ENCODE peak calls at places on chromosome 7, in four cellular contexts. J, R, O and S are unnamed samples.

GRCh38 chr7:94149776-94150545 is 145.8 kb upstream of the BET1 start:
- DNase-seq in J (no peak), R (no peak), O (no peak), S (no peak)

GRCh38 chr7:114302858-114303257 is 111.8 kb upstream of the FOXP2 start:
- DNase-seq in J (no peak), R (no peak), O (no peak), S (no peak)

GRCh38 chr7:18607025-18607424 is 111.5 kb downstream of the HDAC9 start:
- DNase-seq in J (no peak), R (no peak), O (no peak), S (no peak)

GRCh38 chr7:32427769-32428291 is 62.4 kb downstream of the LSM5 start:
- DNase-seq in J (peak; percentile 61), R (no peak), O (no peak), S (peak; percentile 47)

GRCh38 chr7:68706291-68706690 is 892.0 kb upstream of the AUTS2 start:
- DNase-seq in J (no peak), R (no peak), O (no peak), S (peak; percentile 43)

GRCh38 chr7:118111347-118111746 is 72.6 kb upstream of the LSM8 start:
- DNase-seq in J (no peak), R (no peak), O (no peak), S (no peak)

GRCh38 chr7:142434666-142435174 is 176.9 kb upstream of the PRSS58 start:
- DNase-seq in J (no peak), R (no peak), O (no peak), S (no peak)

GRCh38 chr7:142002179-142002578 is 6.5 kb downstream of the MGAM start:
- DNase-seq in J (no peak), R (no peak), O (no peak), S (no peak)

GRCh38 chr7:14973712-14974428 is 71.3 kb upstream of the DGKB start:
- DNase-seq in J (no peak), R (no peak), O (no peak), S (no peak)

GRCh38 chr7:143380264-143380645 is 890 bp upstream of the ZYX start:
- DNase-seq in J (peak; percentile 90), R (peak; percentile 92), O (peak; percentile 22), S (peak; percentile 83)

GRCh38 chr7:26789481-26790175 is 74.8 kb downstream of the SKAP2 start:
- DNase-seq in J (no peak), R (no peak), O (no peak), S (no peak)

GRCh38 chr7:139118234-139118802 is 8.8 kb upstream of the ZC3HAV1 start:
- DNase-seq in J (no peak), R (no peak), O (no peak), S (peak; percentile 38)

GRCh38 chr7:1858435-1859265 is 188.6 kb downstream of the ELFN1 start:
- DNase-seq in J (peak; percentile 31), R (no peak), O (no peak), S (no peak)

GRCh38 chr7:43558071-43558470 is 24.8 kb upstream of the STK17A start:
- DNase-seq in J (no peak), R (no peak), O (no peak), S (no peak)

GRCh38 chr7:115775981-115776380 is 254.6 kb downstream of the TFEC start:
- DNase-seq in J (no peak), R (no peak), O (no peak), S (no peak)

DNA sequence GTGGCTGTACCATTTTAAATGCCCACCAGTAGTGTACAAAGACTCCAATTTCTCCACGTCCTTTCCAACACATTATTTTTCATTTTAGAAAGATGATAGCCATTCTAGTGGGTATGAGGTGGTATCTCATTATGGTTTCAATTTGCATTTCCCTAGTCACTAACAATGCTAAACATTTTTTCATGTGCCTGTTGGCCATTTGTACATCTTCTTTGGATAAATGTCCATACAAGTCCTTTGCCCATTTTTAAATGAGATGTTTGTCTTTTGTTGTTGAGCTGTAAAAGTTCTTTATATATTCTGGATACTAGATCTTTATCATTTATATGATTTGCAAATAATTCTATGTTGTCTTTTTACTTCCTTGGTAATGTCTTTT is 18.9 kb upstream of the BPGM start:
- DNase-seq in J (no peak), R (no peak), O (no peak), S (no peak)
- TF ChIP-seq POLR2A in J (no peak), R (no peak), O (no peak), S (no peak)

GRCh38 chr7:74656421-74656910 is 1.1 kb upstream of the GTF2I start:
- DNase-seq in J (peak; percentile 79), R (peak; percentile 39), O (no peak), S (peak; percentile 29)

GRCh38 chr7:74656911-74657691 is 417 bp upstream of the GTF2I start:
- DNase-seq in J (peak; percentile 99), R (peak; percentile 97), O (peak; percentile 90), S (peak; percentile 97)

GRCh38 chr7:74657692-74658170 is at the start of gene GTF2I:
- DNase-seq in J (no peak), R (no peak), O (no peak), S (peak; percentile 27)

GRCh38 chr7:74655785-74656420 is 1.6 kb upstream of the GTF2I start:
- DNase-seq in J (no peak), R (no peak), O (no peak), S (no peak)

DNA sequence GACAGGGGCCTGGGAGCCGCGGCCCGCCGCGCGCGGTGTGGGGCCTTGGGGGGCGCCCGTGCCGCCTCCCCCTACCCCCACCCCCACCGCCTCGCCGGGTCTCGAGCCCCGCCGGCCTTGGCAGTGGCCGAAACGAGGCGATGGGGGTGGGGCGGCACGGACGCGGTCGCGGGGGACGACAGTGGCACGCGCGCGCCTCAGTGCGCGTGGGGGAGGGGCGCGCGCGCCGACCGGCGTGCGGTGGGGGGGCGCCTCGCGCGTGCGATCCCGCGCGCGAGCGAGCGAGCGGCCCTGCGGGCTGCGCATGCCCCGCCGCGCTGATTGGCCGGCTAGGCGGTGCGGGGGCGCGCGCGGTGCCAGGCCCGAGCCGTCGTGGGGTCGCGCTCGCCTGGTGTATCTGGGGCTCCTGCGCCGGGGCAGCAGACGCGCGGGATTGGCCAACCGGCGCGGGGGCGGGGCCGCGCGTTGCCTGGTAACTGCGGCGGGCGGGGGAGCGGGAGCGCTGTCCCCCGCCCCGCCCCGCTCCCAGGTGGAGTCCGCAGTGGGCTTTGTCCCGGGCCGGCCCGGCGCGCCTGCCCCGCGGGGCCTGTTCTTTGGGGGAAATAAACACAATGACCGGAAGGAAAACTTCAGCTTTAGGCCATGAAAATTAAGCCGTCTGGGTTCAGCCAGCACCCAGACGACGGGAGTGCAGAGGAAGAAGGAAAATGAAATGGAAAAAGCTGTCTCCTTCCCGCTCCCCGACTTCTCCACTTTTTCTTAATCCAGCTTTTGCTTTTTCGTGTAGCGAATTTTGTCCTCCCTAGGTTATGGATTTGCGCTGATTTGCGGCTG is 870 bp downstream of the GTF2I start:
- DNase-seq in J (peak; percentile 97), R (peak; percentile 88), O (peak; percentile 35), S (peak; percentile 93)
- TF ChIP-seq POLR2A in J (peak; percentile 41), R (peak; percentile 63), O (no peak), S (peak; percentile 40)

GRCh38 chr7:12719141-12719919 is 31.9 kb downstream of the ARL4A start:
- DNase-seq in J (no peak), R (no peak), O (no peak), S (peak; percentile 40)
- TF ChIP-seq POLR2A in J (no peak), R (no peak), O (no peak), S (no peak)

GRCh38 chr7:8259586-8260222 is 2.3 kb downstream of the ICA1 start:
- DNase-seq in J (no peak), R (no peak), O (no peak), S (no peak)

GRCh38 chr7:8263048-8263447 is 1.1 kb upstream of the ICA1 start:
- DNase-seq in J (no peak), R (no peak), O (no peak), S (no peak)

GRCh38 chr7:8258734-8259133 is 3.2 kb downstream of the ICA1 start:
- DNase-seq in J (no peak), R (no peak), O (no peak), S (no peak)

GRCh38 chr7:8260871-8261707 is 878 bp downstream of the ICA1 start:
- DNase-seq in J (peak; percentile 54), R (peak; percentile 22), O (no peak), S (peak; percentile 35)

GRCh38 chr7:8261711-8262695 is at the start of gene ICA1:
- DNase-seq in J (peak; percentile 53), R (peak; percentile 24), O (no peak), S (peak; percentile 62)
- TF ChIP-seq POLR2A in J (peak; percentile 53), R (peak; percentile 41), O (no peak), S (no peak)

DNA sequence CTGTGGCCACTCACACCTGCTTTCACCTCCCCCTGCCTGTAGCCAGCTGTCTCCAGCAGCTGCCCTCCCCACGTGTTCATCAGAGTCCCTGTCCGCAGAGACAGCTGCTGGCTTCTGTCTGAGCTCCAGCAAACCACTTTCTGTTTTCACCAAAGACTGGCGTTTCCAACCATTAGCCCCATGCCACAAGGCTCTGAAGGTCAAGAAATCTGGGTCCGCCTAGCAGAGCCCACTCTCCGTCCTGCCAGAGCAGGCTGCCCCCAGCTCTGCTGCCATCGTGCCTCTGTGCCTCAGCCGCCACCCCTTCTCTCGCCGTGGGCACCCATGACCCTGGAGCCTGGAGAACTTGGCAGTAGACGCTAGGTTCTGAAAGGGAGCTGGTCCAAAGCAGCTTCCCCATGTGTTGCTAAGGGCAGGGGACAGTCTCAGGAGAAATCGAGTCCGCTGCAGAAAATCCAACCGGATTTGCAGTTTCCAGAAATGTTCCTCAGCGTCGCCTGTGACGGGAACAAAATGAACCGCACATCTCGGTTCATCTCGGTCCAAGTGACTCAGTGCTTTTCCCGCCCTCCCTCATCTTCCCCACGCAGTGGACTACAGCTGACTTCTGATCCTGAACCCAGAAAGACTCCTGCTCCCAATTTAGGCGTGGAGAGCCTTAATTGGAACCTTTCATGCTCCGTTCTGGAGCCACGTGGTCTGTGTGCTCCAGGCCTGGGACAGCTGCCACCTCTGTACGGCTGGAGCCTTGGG is 28.0 kb downstream of the TMEM120A start:
- DNase-seq in J (peak; percentile 69), R (peak; percentile 73), O (no peak), S (no peak)
- TF ChIP-seq POLR2A in J (no peak), R (no peak), O (no peak), S (no peak)

GRCh38 chr7:101740981-101741725 is 76.3 kb upstream of the CUX1 start:
- DNase-seq in J (no peak), R (no peak), O (no peak), S (no peak)
- TF ChIP-seq POLR2A in J (no peak), R (no peak), O (no peak), S (no peak)

GRCh38 chr7:97971990-97972943 is 17.7 kb downstream of the OCM2 start:
- DNase-seq in J (peak; percentile 81), R (peak; percentile 50), O (peak; percentile 21), S (peak; percentile 92)
- TF ChIP-seq POLR2A in J (peak; percentile 51), R (no peak), O (no peak), S (peak; percentile 54)

GRCh38 chr7:45920543-45921380 is at the start of gene IGFBP3:
- DNase-seq in J (no peak), R (peak; percentile 48), O (no peak), S (peak; percentile 82)
- TF ChIP-seq POLR2A in J (peak; percentile 51), R (peak; percentile 70), O (no peak), S (peak; percentile 93)